ENCODE peak calls at places on chromosomes 12 and 14, in eight cellular contexts. I is hepatocyte, U is psoas muscle, B is thoracic aorta, O is Peyer's patch, Z is GM23338, C is PC-3, W is ascending aorta. N is an unnamed sample. For H3K36me3, the result is how much of the 10 kb centered on the place peaks cover.

GRCh38 chr14:72638021-72638420 is 255.9 kb downstream of the DPF3 start:
- DNase-seq in W (no peak), C (peak), O (no peak), Z (no peak), B (no peak), I (no peak), U (no peak), N (no peak)

GRCh38 chr12:570237-570925 is 92.9 kb downstream of the NINJ2 start:
- DNase-seq in Z (peak), I (peak), B (peak), O (peak), W (no peak), C (peak), U (peak), N (peak)

GRCh38 chr12:30858471-30858870 is 68.1 kb upstream of the TSPAN11 start:
- DNase-seq in B (no peak), O (no peak), I (no peak), Z (no peak), C (no peak), U (no peak), W (no peak), N (no peak)

GRCh38 chr12:66235626-66236281 is 46.7 kb downstream of the IRAK3 start:
- DNase-seq in U (no peak), B (no peak), Z (peak), O (no peak), C (no peak), I (no peak), W (no peak), N (no peak)

GRCh38 chr12:50764861-50765324 is 992 bp downstream of the ATF1 start:
- DNase-seq in I (peak), Z (no peak), W (no peak), O (peak), U (no peak), B (no peak), C (peak), N (no peak)

GRCh38 chr12:57582440-57582839 is 8.6 kb upstream of the PIP4K2C start:
- DNase-seq in W (no peak), C (no peak), Z (no peak), B (no peak), U (no peak), O (no peak), I (no peak), N (no peak)

GRCh38 chr12:12349711-12350665 is at the start of gene MANSC1:
- DNase-seq in Z (peak), U (peak), W (no peak), I (peak), O (peak), B (no peak), C (peak), N (peak)

GRCh38 chr12:93378373-93379310 is 917 bp downstream of the NUDT4 start:
- DNase-seq in Z (peak), O (peak), I (peak), C (peak), W (no peak), U (peak), B (no peak), N (peak)

GRCh38 chr14:99344051-99344450 is 72.1 kb upstream of the BCL11B start:
- DNase-seq in O (no peak), W (no peak), B (no peak), C (no peak), I (no peak), U (no peak), Z (no peak), N (no peak)

GRCh38 chr12:116266220-116266619 is 11.3 kb downstream of the MED13L start:
- DNase-seq in C (no peak), O (no peak), B (no peak), Z (peak), I (peak), U (no peak), W (no peak), N (no peak)

GRCh38 chr14:76761849-76762616 is 765 bp downstream of the VASH1 start:
- DNase-seq in B (no peak), Z (no peak), C (no peak), W (no peak), U (no peak), O (no peak), I (no peak), N (peak)

GRCh38 chr14:23006544-23007419 is 3.2 kb downstream of the C14orf93 start:
- DNase-seq in Z (peak), O (peak), W (peak), U (peak), B (peak), C (peak), I (peak), N (peak)
- TF ChIP-seq CTCF in Z (no peak), O (no peak), W (no peak), U (peak), B (peak), C (peak), I (peak), N (no peak)

GRCh38 chr14:68335312-68335711 is 457.6 kb downstream of the ZFP36L1 start:
- DNase-seq in C (no peak), B (no peak), U (no peak), O (no peak), W (no peak), I (no peak), Z (no peak), N (no peak)

GRCh38 chr14:68336165-68336564 is 456.7 kb downstream of the ZFP36L1 start:
- DNase-seq in U (no peak), Z (no peak), I (no peak), W (no peak), C (no peak), B (no peak), O (no peak), N (no peak)

GRCh38 chr14:68337279-68337678 is 455.6 kb downstream of the ZFP36L1 start:
- DNase-seq in C (no peak), I (no peak), U (no peak), Z (no peak), O (no peak), W (no peak), B (no peak), N (no peak)

GRCh38 chr14:68332011-68332410 is 460.9 kb downstream of the ZFP36L1 start:
- DNase-seq in O (no peak), U (no peak), C (no peak), W (no peak), I (no peak), Z (no peak), B (no peak), N (no peak)

GRCh38 chr14:68333265-68333664 is 459.6 kb downstream of the ZFP36L1 start:
- DNase-seq in W (no peak), I (no peak), Z (no peak), C (no peak), B (no peak), O (no peak), U (no peak), N (no peak)
- H3K4me3 ChIP-seq in W (no peak), I (no peak), Z (no peak), C (no peak), B (no peak), O (no peak), U (no peak), N (no peak)

GRCh38 chr12:45877069-45877468 is 113.3 kb downstream of the SCAF11 start:
- DNase-seq in I (no peak), Z (no peak), U (peak), C (no peak), O (no peak), B (no peak), W (no peak), N (no peak)
- H3K36me3 ChIP-seq in I (under half), Z (under half), U (under half), C (under half), O (under half), B (under half), W (under half), N (under half)

GRCh38 chr12:14810953-14811483 is 3.0 kb downstream of the SMCO3 start:
- DNase-seq in U (no peak), C (peak), O (no peak), B (no peak), I (peak), Z (peak), W (no peak), N (no peak)
- TF ChIP-seq CTCF in U (peak), C (peak), O (no peak), B (no peak), I (peak), Z (peak), W (no peak), N (no peak)

GRCh38 chr12:43806737-43807072 is 588 bp upstream of the TWF1 start:
- DNase-seq in Z (no peak), I (no peak), C (no peak), O (no peak), W (no peak), B (no peak), U (no peak), N (no peak)
- H3K4me3 ChIP-seq in Z (peak), I (peak), C (peak), O (peak), W (peak), B (peak), U (peak), N (peak)

DNA sequence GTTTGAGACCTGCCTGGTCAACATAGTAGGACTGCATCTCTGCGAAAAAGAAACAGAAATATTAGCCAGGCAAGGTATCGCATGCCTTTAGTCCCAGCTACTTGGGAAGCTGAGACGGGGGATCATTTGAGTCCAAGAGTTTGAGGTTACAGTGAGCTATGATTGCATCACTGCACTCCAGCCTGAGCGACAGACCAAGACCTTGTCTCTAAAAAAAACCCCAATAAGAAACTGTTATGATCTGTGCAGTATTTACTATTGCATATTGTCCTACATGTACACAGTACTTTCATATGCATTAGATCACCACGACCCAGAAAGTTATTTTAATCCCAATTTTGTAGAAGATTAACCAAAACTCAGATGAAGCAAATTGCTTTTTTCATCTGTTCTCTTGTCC is 187.5 kb downstream of the PCNX1 start:
- DNase-seq in O (no peak), U (no peak), B (no peak), W (no peak), C (no peak), I (no peak), Z (no peak), N (no peak)
- H3K36me3 ChIP-seq in O (under half), U (under half), B (under half), W (under half), C (under half), I (under half), Z (under half), N (under half)

DNA sequence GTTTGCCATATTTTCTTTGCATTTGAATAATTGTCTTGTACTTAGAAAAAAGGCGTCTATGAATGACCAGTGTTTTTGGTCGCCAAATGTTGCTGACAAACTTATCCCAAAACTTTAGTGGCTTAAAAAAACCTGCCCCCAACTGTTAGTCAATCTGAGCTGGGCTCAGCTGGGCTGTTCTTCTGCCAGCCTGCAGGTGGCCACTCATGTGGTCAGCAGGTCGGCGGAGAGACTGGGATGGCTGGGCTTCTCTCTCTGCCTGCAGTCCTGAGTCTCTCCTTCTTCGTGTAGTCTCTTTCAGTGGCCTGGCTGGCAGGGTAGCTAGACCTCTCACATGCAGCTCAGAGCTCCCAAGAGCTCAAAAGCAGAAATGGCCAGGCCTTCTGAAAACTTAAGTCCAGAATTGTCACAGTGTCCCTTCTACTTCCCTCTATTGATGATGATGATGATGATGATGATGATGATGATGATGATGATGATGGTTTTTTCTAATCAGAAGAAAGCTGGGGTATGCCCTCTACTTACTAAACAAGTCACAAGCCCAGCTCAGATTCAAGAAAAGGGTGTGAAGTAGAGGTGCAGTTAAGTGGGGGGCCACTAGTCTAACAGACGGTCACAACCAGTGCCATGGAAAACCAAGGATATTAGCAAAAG is 87.9 kb downstream of the PTPN11 start:
- DNase-seq in B (no peak), Z (peak), W (no peak), C (no peak), O (no peak), I (no peak), U (no peak), N (no peak)
- TF ChIP-seq CTCF in B (no peak), Z (peak), W (no peak), C (no peak), O (no peak), I (no peak), U (no peak), N (no peak)

GRCh38 chr14:103099081-103099732 is 4.7 kb downstream of the EXOC3L4 start:
- DNase-seq in W (no peak), I (peak), Z (no peak), U (no peak), O (no peak), C (no peak), B (no peak), N (peak)

GRCh38 chr14:103097994-103098957 is 3.8 kb downstream of the EXOC3L4 start:
- DNase-seq in B (no peak), U (no peak), C (no peak), Z (no peak), W (no peak), O (peak), I (no peak), N (peak)

GRCh38 chr14:103100281-103101121 is 6.0 kb downstream of the EXOC3L4 start:
- DNase-seq in W (no peak), B (no peak), O (peak), C (no peak), Z (no peak), I (no peak), U (no peak), N (no peak)

GRCh38 chr14:103101257-103101963 is 6.9 kb downstream of the EXOC3L4 start:
- DNase-seq in W (no peak), O (no peak), U (no peak), Z (no peak), I (no peak), B (no peak), C (no peak), N (peak)

GRCh38 chr14:103099733-103100280 is 5.3 kb downstream of the EXOC3L4 start:
- DNase-seq in O (no peak), Z (no peak), B (no peak), U (no peak), C (no peak), I (no peak), W (no peak), N (no peak)
- H3K4me3 ChIP-seq in O (no peak), Z (no peak), B (no peak), U (no peak), C (no peak), I (no peak), W (no peak), N (no peak)

GRCh38 chr12:55809274-55809673 is 8.2 kb downstream of the SARNP start:
- DNase-seq in U (no peak), W (no peak), B (no peak), C (no peak), O (no peak), I (no peak), Z (no peak), N (no peak)
- H3K36me3 ChIP-seq in U (half or more), W (under half), B (under half), C (under half), O (under half), I (under half), Z (under half), N (under half)